ENCODE peak calls at places on chromosomes 12 and 14, in five cellular contexts. Y, I, U, A and H are unnamed samples.

GRCh38 chr14:21025374-21026151 is 702 bp upstream of the NDRG2 start:
- DNase-seq in A (no peak), I (no peak), U (peak), Y (peak), H (no peak)

GRCh38 chr14:32370720-32371119 is 41.6 kb downstream of the AKAP6 start:
- DNase-seq in I (no peak), Y (no peak), A (peak), U (no peak), H (peak)

GRCh38 chr14:92649934-92650545 is 98.4 kb downstream of the LGMN start:
- DNase-seq in Y (peak), U (peak), I (no peak), A (no peak), H (no peak)

GRCh38 chr12:114668151-114668891 is 15.7 kb downstream of the TBX3 start:
- DNase-seq in A (peak), I (no peak), U (peak), Y (peak), H (peak)

GRCh38 chr12:48822139-48822538 is 3.8 kb downstream of the CACNB3 start:
- DNase-seq in A (no peak), Y (no peak), U (no peak), I (no peak), H (no peak)

GRCh38 chr12:49811136-49811535 is 17.1 kb downstream of the NCKAP5L start:
- DNase-seq in A (no peak), U (no peak), I (no peak), Y (no peak), H (no peak)

GRCh38 chr12:120066341-120066740 is 50.2 kb downstream of the RAB35 start:
- DNase-seq in Y (no peak), I (no peak), A (no peak), U (no peak), H (no peak)

GRCh38 chr14:21654215-21654614 is 580 bp downstream of the OR4E2 start:
- DNase-seq in Y (no peak), U (no peak), A (no peak), I (no peak), H (no peak)

GRCh38 chr14:85532570-85532969 is 2.6 kb downstream of the FLRT2 start:
- DNase-seq in A (no peak), Y (no peak), I (no peak), U (no peak), H (no peak)

GRCh38 chr12:112283541-112283940 is 98.7 kb downstream of the HECTD4 start:
- DNase-seq in U (peak), I (no peak), A (no peak), Y (no peak), H (no peak)

GRCh38 chr12:3009780-3010179 is 50.6 kb downstream of the TEAD4 start:
- DNase-seq in I (peak), Y (no peak), U (no peak), A (no peak), H (no peak)

GRCh38 chr12:14554281-14555008 is 13.2 kb downstream of the PLBD1 start:
- DNase-seq in Y (peak), U (peak), I (no peak), A (no peak), H (no peak)

GRCh38 chr14:95156153-95156764 is 1.1 kb downstream of the DICER1 start:
- DNase-seq in A (no peak), I (no peak), U (no peak), Y (no peak), H (peak)

GRCh38 chr12:58412466-58412865 is 471.1 kb downstream of the ATP23 start:
- DNase-seq in Y (no peak), I (no peak), U (no peak), A (no peak), H (peak)

GRCh38 chr14:94671870-94672444 is 59.8 kb downstream of the SERPINA3 start:
- DNase-seq in A (no peak), I (no peak), Y (no peak), U (no peak), H (no peak)

GRCh38 chr12:97989366-97989940 is 525.9 kb upstream of the TMPO start:
- DNase-seq in U (no peak), I (no peak), Y (no peak), A (no peak), H (no peak)

GRCh38 chr12:49795654-49796105 is 32.5 kb downstream of the NCKAP5L start:
- DNase-seq in Y (no peak), U (no peak), I (no peak), A (no peak), H (no peak)

GRCh38 chr14:81127785-81128184 is 93.0 kb downstream of the GTF2A1 start:
- DNase-seq in I (no peak), Y (no peak), A (no peak), U (no peak), H (no peak)

GRCh38 chr12:118983147-118983824 is 1.9 kb downstream of the SRRM4 start:
- DNase-seq in I (no peak), A (no peak), U (no peak), Y (no peak), H (no peak)

GRCh38 chr12:45232771-45233372 is 17.0 kb downstream of the ANO6 start:
- DNase-seq in A (peak), I (no peak), U (peak), Y (peak), H (no peak)

GRCh38 chr12:28164644-28165313 is 25.5 kb upstream of the CCDC91 start:
- DNase-seq in Y (peak), I (no peak), U (no peak), A (no peak), H (no peak)

GRCh38 chr14:36233217-36233616 is 56.7 kb upstream of the PTCSC3 start:
- DNase-seq in Y (no peak), A (no peak), U (no peak), I (no peak), H (no peak)

GRCh38 chr14:31927348-31927826 is 149.7 kb upstream of the ARHGAP5 start:
- DNase-seq in Y (no peak), U (peak), A (peak), I (no peak), H (no peak)

GRCh38 chr12:97131220-97131981 is 224.3 kb downstream of the NEDD1 start:
- DNase-seq in I (no peak), U (no peak), Y (no peak), A (no peak), H (no peak)

GRCh38 chr12:54201001-54201794 is 12.4 kb upstream of the SMUG1 start:
- DNase-seq in I (peak), Y (peak), U (peak), A (peak), H (peak)

GRCh38 chr12:66916189-66916588 is 237.3 kb upstream of the GRIP1 start:
- DNase-seq in Y (no peak), I (no peak), A (no peak), U (no peak), H (no peak)

GRCh38 chr12:117047810-117048584 is 51.2 kb downstream of the TESC start:
- DNase-seq in I (no peak), A (peak), U (peak), Y (peak), H (no peak)

DNA sequence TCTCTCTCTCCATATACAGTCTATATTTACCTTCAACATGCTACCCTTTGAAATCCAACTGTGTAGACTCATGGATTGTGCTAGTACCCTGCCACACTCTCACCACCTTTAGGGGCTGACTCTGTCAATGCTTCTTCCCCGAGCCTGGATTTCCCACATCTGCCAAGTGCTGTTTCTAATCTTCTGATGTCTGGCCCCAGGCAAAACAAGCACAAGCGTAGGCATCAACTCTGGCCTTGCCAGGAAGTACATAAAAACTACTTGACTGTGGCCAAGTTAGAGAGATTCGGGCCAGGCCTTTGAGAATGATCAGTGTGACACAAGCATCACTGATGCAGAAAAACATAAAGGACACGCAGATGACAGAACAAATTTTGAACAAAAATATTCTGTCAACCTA is 291.9 kb downstream of the TRHDE start:
- DNase-seq in Y (no peak), A (no peak), U (no peak), I (no peak), H (no peak)
- TF ChIP-seq POLR2A in Y (no peak), A (no peak), U (no peak), I (no peak), H (no peak)

DNA sequence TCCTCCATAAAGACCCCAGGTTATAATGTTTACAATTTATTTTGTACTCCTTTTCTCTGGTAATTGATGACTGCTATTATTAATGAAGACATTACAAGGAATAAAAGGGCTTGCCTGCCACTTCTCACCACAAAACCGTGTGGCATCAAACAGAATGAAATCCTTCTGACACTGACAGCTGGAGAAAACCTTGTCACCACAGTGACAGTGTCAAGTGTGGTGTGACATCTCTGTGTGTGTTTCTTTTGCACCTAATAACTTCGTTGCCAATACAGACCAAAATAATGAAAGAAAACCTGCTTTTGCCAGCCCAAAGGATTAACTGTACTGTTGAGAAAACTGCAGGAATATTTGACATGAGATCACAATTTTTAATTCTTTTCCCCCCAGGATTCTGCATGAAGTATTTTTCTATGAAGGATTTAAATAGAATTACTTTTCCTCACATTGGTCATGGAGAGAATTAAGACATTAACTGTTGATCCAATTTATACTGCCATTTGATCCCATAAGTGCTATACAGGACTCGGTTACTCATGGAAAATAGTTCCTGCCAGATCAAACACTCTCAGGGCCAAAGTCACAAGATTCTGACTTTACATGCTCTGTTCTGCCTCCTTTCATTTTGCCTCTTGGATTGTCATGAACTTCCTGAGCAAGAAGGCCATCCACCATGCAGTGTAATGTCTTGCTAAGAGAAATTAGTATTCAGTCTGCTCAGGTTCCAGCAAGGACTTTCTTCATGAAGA is 60.5 kb upstream of the IFNG-AS1 start:
- DNase-seq in I (no peak), A (no peak), Y (no peak), U (no peak), H (no peak)
- TF ChIP-seq POLR2A in I (no peak), A (no peak), Y (no peak), U (no peak), H (no peak)

GRCh38 chr12:65279387-65280112 is 1.1 kb downstream of the MSRB3 start:
- DNase-seq in U (no peak), I (no peak), Y (no peak), A (peak), H (no peak)

GRCh38 chr12:65280306-65280705 is 1.8 kb downstream of the MSRB3 start:
- DNase-seq in U (no peak), A (no peak), I (no peak), Y (no peak), H (no peak)

GRCh38 chr12:65276923-65277322 is 1.6 kb upstream of the MSRB3 start:
- DNase-seq in U (no peak), I (no peak), A (no peak), Y (no peak), H (no peak)

GRCh38 chr12:65277994-65278575 is 398 bp upstream of the MSRB3 start:
- DNase-seq in U (peak), I (no peak), Y (no peak), A (no peak), H (no peak)

GRCh38 chr12:65278576-65279386 is at the start of gene MSRB3:
- DNase-seq in I (peak), Y (peak), U (peak), A (peak), H (peak)
- TF ChIP-seq POLR2A in I (no peak), Y (no peak), U (no peak), A (peak), H (no peak)

DNA sequence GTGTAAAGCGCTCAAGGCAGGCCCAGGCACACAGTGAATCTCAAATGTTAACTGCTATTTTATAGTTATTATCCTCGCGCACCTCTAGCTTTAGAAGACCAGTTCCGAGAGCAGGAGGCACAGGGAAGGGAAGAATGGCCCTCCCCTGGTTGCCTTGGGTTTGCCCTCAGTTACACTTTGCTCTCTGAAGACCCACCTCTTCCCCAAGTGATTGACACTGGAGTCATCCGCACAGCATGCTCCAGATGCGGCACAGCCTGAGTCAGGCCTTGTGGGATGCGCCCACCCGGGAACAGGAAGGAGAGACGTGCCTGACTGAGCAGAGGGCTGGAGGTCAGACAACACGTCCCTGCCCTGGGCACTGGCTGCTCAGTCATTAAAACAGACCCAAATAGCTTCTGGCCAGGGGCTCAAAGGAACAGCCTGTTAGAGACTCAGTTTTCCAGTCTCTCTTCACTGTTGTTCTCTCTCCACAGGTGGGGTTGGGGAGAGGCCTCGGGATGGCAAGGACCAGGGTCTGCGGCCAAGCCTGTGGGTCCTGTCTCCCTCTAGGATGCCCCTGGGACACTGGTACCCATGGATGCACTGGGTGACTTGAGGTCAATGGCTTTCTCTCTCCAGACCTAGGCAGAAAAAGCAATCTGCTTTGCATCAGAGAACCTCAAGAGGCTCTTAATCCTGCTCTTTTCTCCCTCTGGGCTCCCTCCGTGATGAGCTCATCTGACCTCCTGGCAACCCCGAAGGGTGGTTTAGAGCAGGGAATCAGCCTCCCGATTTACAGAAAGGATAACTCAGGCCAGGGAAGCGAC is 13.6 kb upstream of the MLXIP start:
- DNase-seq in Y (peak), A (peak), I (no peak), U (peak), H (no peak)
- TF ChIP-seq POLR2A in Y (no peak), A (peak), I (no peak), U (no peak), H (no peak)

DNA sequence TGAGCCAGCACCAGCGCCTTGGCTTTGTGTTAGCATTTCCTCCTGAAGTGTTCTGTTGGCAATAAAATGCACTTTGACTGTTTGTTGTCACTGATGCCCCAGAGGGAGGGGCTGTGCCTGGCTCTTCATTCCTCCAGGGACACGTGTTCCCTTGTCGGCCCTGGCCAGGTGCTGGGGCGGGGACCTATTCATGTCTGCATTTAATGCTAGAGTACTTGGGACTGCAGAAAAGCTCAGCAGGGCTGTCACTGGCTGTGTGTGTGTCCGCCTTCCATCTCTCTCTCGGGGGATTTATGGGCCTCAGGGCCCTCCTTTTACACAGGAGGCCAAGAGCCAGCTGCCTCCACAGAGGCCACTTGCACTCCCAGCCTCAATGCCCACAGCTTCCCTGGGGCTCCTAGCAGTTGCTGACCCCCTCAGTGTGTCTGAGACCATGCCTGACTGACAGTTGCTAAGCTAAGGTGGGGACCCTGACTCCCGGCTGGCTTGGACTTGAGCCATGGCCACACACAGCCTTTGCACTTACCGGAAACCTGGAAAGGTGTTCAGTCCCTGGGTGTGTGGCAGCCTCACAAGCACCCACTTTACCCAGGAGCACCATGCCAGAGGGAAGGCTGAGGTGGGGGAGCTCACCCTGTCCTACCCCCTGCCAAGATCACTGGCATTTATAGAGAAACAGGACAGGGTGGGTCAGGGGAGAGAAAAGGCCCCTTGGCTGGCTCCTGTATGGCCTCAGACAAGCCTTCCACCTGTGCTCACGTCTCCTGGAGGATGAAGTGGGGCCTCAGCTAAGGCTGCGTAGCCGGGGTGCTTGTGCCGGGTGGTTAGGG is 27.8 kb downstream of the HIP1R start:
- DNase-seq in Y (peak), A (no peak), I (no peak), U (peak), H (no peak)
- TF ChIP-seq POLR2A in Y (no peak), A (no peak), I (no peak), U (no peak), H (no peak)

DNA sequence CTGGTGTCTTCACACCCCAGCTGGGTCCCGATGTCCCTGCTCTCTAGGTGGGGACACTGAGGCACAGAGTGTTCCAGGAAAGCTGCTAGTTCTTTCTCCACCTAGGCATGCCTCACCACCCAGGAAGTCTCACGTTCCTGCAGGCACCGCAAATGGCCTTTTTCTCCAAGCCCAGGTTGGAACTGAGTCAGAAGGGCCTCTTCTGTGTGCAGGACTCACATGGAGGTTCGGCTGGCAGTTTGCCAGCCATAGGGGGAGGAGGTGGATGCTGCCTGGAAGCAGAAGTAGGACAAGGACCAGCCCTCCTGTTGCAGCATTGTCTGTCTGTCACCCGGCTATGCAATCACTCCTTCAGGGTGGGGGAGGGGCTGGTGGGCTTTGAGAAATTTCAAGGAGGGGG is 120.7 kb downstream of the PHETA1 start:
- DNase-seq in U (no peak), A (no peak), Y (no peak), I (no peak), H (no peak)
- TF ChIP-seq POLR2A in U (no peak), A (no peak), Y (no peak), I (no peak), H (no peak)

DNA sequence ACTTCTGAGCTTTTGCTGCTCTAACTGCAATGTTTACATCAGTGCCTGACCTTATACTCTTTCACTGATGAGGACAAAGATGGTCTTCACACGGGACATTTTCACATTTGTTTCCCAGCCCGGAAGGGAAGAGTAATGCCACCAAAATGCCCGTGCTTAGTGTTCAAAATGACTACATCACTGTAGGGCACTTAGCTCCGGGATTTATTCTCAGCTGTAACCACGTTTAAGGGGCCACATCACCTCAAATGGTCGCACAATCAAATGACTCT is 2.9 kb downstream of the GSG1 start:
- DNase-seq in A (no peak), Y (no peak), I (no peak), U (no peak), H (peak)
- TF ChIP-seq POLR2A in A (no peak), Y (no peak), I (no peak), U (no peak), H (no peak)